ENCODE peak calls at places on chromosomes 1 and 21, in ten cellular contexts. One of them, this sample, is unnamed.

GRCh38 chr1:24237046-24237371 is 49.9 kb upstream of the IFNLR1 start:
- DNase-seq in astrocyte of the cerebellum: no peak
- DNase-seq in K562: no peak
- DNase-seq in suprapubic skin: no peak
- DNase-seq in progenitor cell of endocrine pancreas: no peak
- DNase-seq in left lung: no peak
- DNase-seq in H9: no peak
- DNase-seq in left ventricle myocardium inferior: no peak
- DNase-seq in PC-9: no peak
- DNase-seq in cardiac fibroblast: no peak
- DNase-seq in this sample: no peak

GRCh38 chr1:241972703-241973375 is 15.3 kb downstream of the BECN2 start:
- DNase-seq in astrocyte of the cerebellum: peak
- DNase-seq in K562: no peak
- DNase-seq in suprapubic skin: no peak
- DNase-seq in progenitor cell of endocrine pancreas: peak
- DNase-seq in left lung: no peak
- DNase-seq in H9: peak
- DNase-seq in left ventricle myocardium inferior: no peak
- DNase-seq in PC-9: no peak
- DNase-seq in cardiac fibroblast: peak
- DNase-seq in this sample: no peak

GRCh38 chr1:51236548-51237312 is 657 bp downstream of the RNF11 start:
- DNase-seq in astrocyte of the cerebellum: no peak
- DNase-seq in K562: peak
- DNase-seq in suprapubic skin: peak
- DNase-seq in progenitor cell of endocrine pancreas: peak
- DNase-seq in left lung: peak
- DNase-seq in H9: peak
- DNase-seq in left ventricle myocardium inferior: peak
- DNase-seq in PC-9: peak
- DNase-seq in cardiac fibroblast: peak
- DNase-seq in this sample: no peak

GRCh38 chr1:158285756-158286241 is 3.9 kb upstream of the CD1C start:
- DNase-seq in astrocyte of the cerebellum: no peak
- DNase-seq in K562: no peak
- DNase-seq in suprapubic skin: no peak
- DNase-seq in progenitor cell of endocrine pancreas: no peak
- DNase-seq in left lung: peak
- DNase-seq in H9: no peak
- DNase-seq in left ventricle myocardium inferior: peak
- DNase-seq in PC-9: no peak
- DNase-seq in cardiac fibroblast: no peak
- DNase-seq in this sample: peak

GRCh38 chr1:29298175-29298720 is 61.9 kb downstream of the PTPRU start:
- DNase-seq in astrocyte of the cerebellum: no peak
- DNase-seq in K562: no peak
- DNase-seq in suprapubic skin: no peak
- DNase-seq in progenitor cell of endocrine pancreas: no peak
- DNase-seq in left lung: no peak
- DNase-seq in H9: no peak
- DNase-seq in left ventricle myocardium inferior: no peak
- DNase-seq in PC-9: no peak
- DNase-seq in cardiac fibroblast: no peak
- DNase-seq in this sample: no peak

GRCh38 chr1:235503333-235504121 is 725 bp downstream of the B3GALNT2 start:
- DNase-seq in astrocyte of the cerebellum: no peak
- DNase-seq in K562: no peak
- DNase-seq in suprapubic skin: peak
- DNase-seq in progenitor cell of endocrine pancreas: no peak
- DNase-seq in left lung: peak
- DNase-seq in H9: peak
- DNase-seq in left ventricle myocardium inferior: peak
- DNase-seq in PC-9: peak
- DNase-seq in cardiac fibroblast: peak
- DNase-seq in this sample: no peak

GRCh38 chr1:230072296-230072695 is 5.3 kb downstream of the GALNT2 start:
- DNase-seq in astrocyte of the cerebellum: no peak
- DNase-seq in K562: no peak
- DNase-seq in suprapubic skin: no peak
- DNase-seq in progenitor cell of endocrine pancreas: no peak
- DNase-seq in left lung: no peak
- DNase-seq in H9: no peak
- DNase-seq in left ventricle myocardium inferior: no peak
- DNase-seq in PC-9: no peak
- DNase-seq in cardiac fibroblast: no peak
- DNase-seq in this sample: no peak

GRCh38 chr21:25582164-25582563 is 25.1 kb downstream of the MRPL39 start:
- DNase-seq in astrocyte of the cerebellum: no peak
- DNase-seq in K562: no peak
- DNase-seq in suprapubic skin: no peak
- DNase-seq in progenitor cell of endocrine pancreas: no peak
- DNase-seq in left lung: no peak
- DNase-seq in H9: no peak
- DNase-seq in left ventricle myocardium inferior: no peak
- DNase-seq in PC-9: no peak
- DNase-seq in cardiac fibroblast: no peak
- DNase-seq in this sample: no peak

GRCh38 chr1:203671808-203672207 is 45.2 kb downstream of the ATP2B4 start:
- DNase-seq in astrocyte of the cerebellum: no peak
- DNase-seq in K562: no peak
- DNase-seq in suprapubic skin: no peak
- DNase-seq in progenitor cell of endocrine pancreas: no peak
- DNase-seq in left lung: no peak
- DNase-seq in H9: no peak
- DNase-seq in left ventricle myocardium inferior: no peak
- DNase-seq in PC-9: no peak
- DNase-seq in cardiac fibroblast: no peak
- DNase-seq in this sample: no peak

GRCh38 chr1:203676455-203676854 is 49.8 kb downstream of the ATP2B4 start:
- DNase-seq in astrocyte of the cerebellum: no peak
- DNase-seq in K562: no peak
- DNase-seq in suprapubic skin: no peak
- DNase-seq in progenitor cell of endocrine pancreas: no peak
- DNase-seq in left lung: no peak
- DNase-seq in H9: peak
- DNase-seq in left ventricle myocardium inferior: no peak
- DNase-seq in PC-9: no peak
- DNase-seq in cardiac fibroblast: no peak
- DNase-seq in this sample: no peak

GRCh38 chr1:203672354-203672753 is 45.7 kb downstream of the ATP2B4 start:
- DNase-seq in astrocyte of the cerebellum: no peak
- DNase-seq in K562: no peak
- DNase-seq in suprapubic skin: no peak
- DNase-seq in progenitor cell of endocrine pancreas: no peak
- DNase-seq in left lung: peak
- DNase-seq in H9: no peak
- DNase-seq in left ventricle myocardium inferior: peak
- DNase-seq in PC-9: no peak
- DNase-seq in cardiac fibroblast: peak
- DNase-seq in this sample: peak

GRCh38 chr1:203675596-203676347 is 49.1 kb downstream of the ATP2B4 start:
- DNase-seq in astrocyte of the cerebellum: no peak
- DNase-seq in K562: no peak
- DNase-seq in suprapubic skin: no peak
- DNase-seq in progenitor cell of endocrine pancreas: no peak
- DNase-seq in left lung: no peak
- DNase-seq in H9: no peak
- DNase-seq in left ventricle myocardium inferior: no peak
- DNase-seq in PC-9: peak
- DNase-seq in cardiac fibroblast: no peak
- DNase-seq in this sample: no peak

GRCh38 chr1:203673550-203674411 is 47.1 kb downstream of the ATP2B4 start:
- DNase-seq in astrocyte of the cerebellum: peak
- DNase-seq in K562: peak
- DNase-seq in suprapubic skin: peak
- DNase-seq in progenitor cell of endocrine pancreas: no peak
- DNase-seq in left lung: peak
- DNase-seq in H9: peak
- DNase-seq in left ventricle myocardium inferior: peak
- DNase-seq in PC-9: peak
- DNase-seq in cardiac fibroblast: peak
- DNase-seq in this sample: peak
- TF ChIP-seq CTCF in astrocyte of the cerebellum: peak
- TF ChIP-seq CTCF in K562: peak
- TF ChIP-seq CTCF in suprapubic skin: no peak
- TF ChIP-seq CTCF in progenitor cell of endocrine pancreas: no peak
- TF ChIP-seq CTCF in left lung: peak
- TF ChIP-seq CTCF in H9: peak
- TF ChIP-seq CTCF in left ventricle myocardium inferior: peak
- TF ChIP-seq CTCF in PC-9: peak
- TF ChIP-seq CTCF in cardiac fibroblast: peak
- TF ChIP-seq CTCF in this sample: no peak

GRCh38 chr1:98792123-98792522 is 130.6 kb downstream of the SNX7 start:
- DNase-seq in astrocyte of the cerebellum: no peak
- DNase-seq in K562: no peak
- DNase-seq in suprapubic skin: no peak
- DNase-seq in progenitor cell of endocrine pancreas: no peak
- DNase-seq in left lung: no peak
- DNase-seq in H9: no peak
- DNase-seq in left ventricle myocardium inferior: no peak
- DNase-seq in PC-9: no peak
- DNase-seq in cardiac fibroblast: peak
- DNase-seq in this sample: no peak
- TF ChIP-seq CTCF in astrocyte of the cerebellum: no peak
- TF ChIP-seq CTCF in K562: no peak
- TF ChIP-seq CTCF in suprapubic skin: no peak
- TF ChIP-seq CTCF in progenitor cell of endocrine pancreas: no peak
- TF ChIP-seq CTCF in left lung: no peak
- TF ChIP-seq CTCF in H9: no peak
- TF ChIP-seq CTCF in left ventricle myocardium inferior: no peak
- TF ChIP-seq CTCF in PC-9: no peak
- TF ChIP-seq CTCF in cardiac fibroblast: no peak
- TF ChIP-seq CTCF in this sample: no peak

GRCh38 chr1:19799233-19799876 is 361 bp downstream of the TMCO4 start:
- DNase-seq in astrocyte of the cerebellum: no peak
- DNase-seq in K562: peak
- DNase-seq in suprapubic skin: peak
- DNase-seq in progenitor cell of endocrine pancreas: peak
- DNase-seq in left lung: peak
- DNase-seq in H9: no peak
- DNase-seq in left ventricle myocardium inferior: peak
- DNase-seq in PC-9: no peak
- DNase-seq in cardiac fibroblast: peak
- DNase-seq in this sample: peak
- TF ChIP-seq CTCF in astrocyte of the cerebellum: peak
- TF ChIP-seq CTCF in K562: no peak
- TF ChIP-seq CTCF in suprapubic skin: peak
- TF ChIP-seq CTCF in progenitor cell of endocrine pancreas: peak
- TF ChIP-seq CTCF in left lung: no peak
- TF ChIP-seq CTCF in H9: peak
- TF ChIP-seq CTCF in left ventricle myocardium inferior: peak
- TF ChIP-seq CTCF in PC-9: peak
- TF ChIP-seq CTCF in cardiac fibroblast: peak
- TF ChIP-seq CTCF in this sample: peak

GRCh38 chr21:29508311-29508710 is 209.6 kb downstream of the BACH1 start:
- DNase-seq in astrocyte of the cerebellum: no peak
- DNase-seq in K562: no peak
- DNase-seq in suprapubic skin: no peak
- DNase-seq in progenitor cell of endocrine pancreas: no peak
- DNase-seq in left lung: no peak
- DNase-seq in H9: no peak
- DNase-seq in left ventricle myocardium inferior: no peak
- DNase-seq in PC-9: no peak
- DNase-seq in cardiac fibroblast: no peak
- DNase-seq in this sample: no peak
- TF ChIP-seq CTCF in astrocyte of the cerebellum: no peak
- TF ChIP-seq CTCF in K562: no peak
- TF ChIP-seq CTCF in suprapubic skin: no peak
- TF ChIP-seq CTCF in progenitor cell of endocrine pancreas: no peak
- TF ChIP-seq CTCF in left lung: no peak
- TF ChIP-seq CTCF in H9: no peak
- TF ChIP-seq CTCF in left ventricle myocardium inferior: no peak
- TF ChIP-seq CTCF in PC-9: no peak
- TF ChIP-seq CTCF in cardiac fibroblast: no peak
- TF ChIP-seq CTCF in this sample: no peak

GRCh38 chr1:58909914-58910681 is 126.3 kb upstream of the JUN start:
- DNase-seq in astrocyte of the cerebellum: no peak
- DNase-seq in K562: no peak
- DNase-seq in suprapubic skin: no peak
- DNase-seq in progenitor cell of endocrine pancreas: no peak
- DNase-seq in left lung: no peak
- DNase-seq in H9: no peak
- DNase-seq in left ventricle myocardium inferior: no peak
- DNase-seq in PC-9: no peak
- DNase-seq in cardiac fibroblast: no peak
- DNase-seq in this sample: no peak
- TF ChIP-seq CTCF in astrocyte of the cerebellum: no peak
- TF ChIP-seq CTCF in K562: no peak
- TF ChIP-seq CTCF in suprapubic skin: no peak
- TF ChIP-seq CTCF in progenitor cell of endocrine pancreas: no peak
- TF ChIP-seq CTCF in left lung: no peak
- TF ChIP-seq CTCF in H9: no peak
- TF ChIP-seq CTCF in left ventricle myocardium inferior: no peak
- TF ChIP-seq CTCF in PC-9: no peak
- TF ChIP-seq CTCF in cardiac fibroblast: no peak
- TF ChIP-seq CTCF in this sample: no peak